ENCODE peak calls at places on chromosomes 1 and 21, in ten cellular contexts. One of them, this sample, is unnamed. For H3K9me3 and H3K4me1, the result is how much of the 10 kb centered on the place peaks cover.

GRCh38 chr1:224565611-224566406 is 50.3 kb upstream of the CNIH3 start:
- DNase-seq in uterus: no peak
- DNase-seq in IMR-90: peak
- DNase-seq in ovary: no peak
- DNase-seq in adipocyte: no peak
- DNase-seq in PC-3: peak
- DNase-seq in neural progenitor cell: no peak
- DNase-seq in left ventricle myocardium inferior: no peak
- DNase-seq in fibroblast of lung: no peak
- DNase-seq in kidney: no peak
- DNase-seq in this sample: no peak

GRCh38 chr21:28104346-28104745 is 888.3 kb downstream of the LTN1 start:
- DNase-seq in IMR-90: no peak
- DNase-seq in ovary: no peak
- DNase-seq in neural progenitor cell: no peak
- DNase-seq in uterus: no peak
- DNase-seq in PC-3: no peak
- DNase-seq in fibroblast of lung: no peak
- DNase-seq in adipocyte: no peak
- DNase-seq in left ventricle myocardium inferior: no peak
- DNase-seq in kidney: no peak
- DNase-seq in this sample: no peak

GRCh38 chr1:3380465-3380864 is 74.0 kb upstream of the ARHGEF16 start:
- DNase-seq in neural progenitor cell: no peak
- DNase-seq in uterus: no peak
- DNase-seq in adipocyte: no peak
- DNase-seq in left ventricle myocardium inferior: no peak
- DNase-seq in fibroblast of lung: no peak
- DNase-seq in PC-3: no peak
- DNase-seq in ovary: no peak
- DNase-seq in kidney: no peak
- DNase-seq in IMR-90: no peak
- DNase-seq in this sample: no peak

GRCh38 chr1:54331091-54331772 is 75.0 kb downstream of the SSBP3 start:
- DNase-seq in kidney: no peak
- DNase-seq in neural progenitor cell: peak
- DNase-seq in IMR-90: peak
- DNase-seq in adipocyte: peak
- DNase-seq in uterus: no peak
- DNase-seq in fibroblast of lung: peak
- DNase-seq in PC-3: no peak
- DNase-seq in ovary: no peak
- DNase-seq in left ventricle myocardium inferior: no peak
- DNase-seq in this sample: no peak

GRCh38 chr1:111334169-111334568 is 43.5 kb downstream of the CHIA start:
- DNase-seq in IMR-90: peak
- DNase-seq in left ventricle myocardium inferior: peak
- DNase-seq in PC-3: peak
- DNase-seq in kidney: no peak
- DNase-seq in adipocyte: peak
- DNase-seq in uterus: no peak
- DNase-seq in fibroblast of lung: peak
- DNase-seq in ovary: no peak
- DNase-seq in neural progenitor cell: peak
- DNase-seq in this sample: peak

GRCh38 chr1:4494558-4494957 is 159.9 kb upstream of the AJAP1 start:
- DNase-seq in fibroblast of lung: no peak
- DNase-seq in PC-3: no peak
- DNase-seq in IMR-90: no peak
- DNase-seq in left ventricle myocardium inferior: no peak
- DNase-seq in kidney: no peak
- DNase-seq in neural progenitor cell: peak
- DNase-seq in adipocyte: no peak
- DNase-seq in ovary: no peak
- DNase-seq in uterus: no peak
- DNase-seq in this sample: no peak

GRCh38 chr1:89519779-89520358 is 4.8 kb upstream of the LRRC8B start:
- DNase-seq in left ventricle myocardium inferior: no peak
- DNase-seq in kidney: no peak
- DNase-seq in PC-3: peak
- DNase-seq in adipocyte: peak
- DNase-seq in ovary: no peak
- DNase-seq in fibroblast of lung: peak
- DNase-seq in uterus: no peak
- DNase-seq in neural progenitor cell: peak
- DNase-seq in IMR-90: peak
- DNase-seq in this sample: peak

GRCh38 chr1:156498447-156499193 is 2.0 kb downstream of the MEF2D start:
- DNase-seq in fibroblast of lung: peak
- DNase-seq in ovary: no peak
- DNase-seq in IMR-90: peak
- DNase-seq in kidney: peak
- DNase-seq in adipocyte: peak
- DNase-seq in uterus: peak
- DNase-seq in neural progenitor cell: no peak
- DNase-seq in PC-3: peak
- DNase-seq in left ventricle myocardium inferior: peak
- DNase-seq in this sample: no peak

GRCh38 chr1:210363119-210363518 is 34.4 kb downstream of the HHAT start:
- DNase-seq in uterus: no peak
- DNase-seq in IMR-90: no peak
- DNase-seq in left ventricle myocardium inferior: peak
- DNase-seq in neural progenitor cell: no peak
- DNase-seq in PC-3: no peak
- DNase-seq in fibroblast of lung: no peak
- DNase-seq in adipocyte: no peak
- DNase-seq in ovary: peak
- DNase-seq in kidney: no peak
- DNase-seq in this sample: no peak

GRCh38 chr1:59029768-59030167 is 245.9 kb upstream of the JUN start:
- DNase-seq in kidney: no peak
- DNase-seq in left ventricle myocardium inferior: no peak
- DNase-seq in IMR-90: no peak
- DNase-seq in neural progenitor cell: no peak
- DNase-seq in adipocyte: no peak
- DNase-seq in ovary: no peak
- DNase-seq in PC-3: peak
- DNase-seq in uterus: no peak
- DNase-seq in fibroblast of lung: no peak
- DNase-seq in this sample: no peak

GRCh38 chr1:164794310-164794709 is 235.3 kb downstream of the PBX1 start:
- DNase-seq in left ventricle myocardium inferior: no peak
- DNase-seq in IMR-90: peak
- DNase-seq in PC-3: peak
- DNase-seq in adipocyte: peak
- DNase-seq in fibroblast of lung: peak
- DNase-seq in ovary: peak
- DNase-seq in kidney: no peak
- DNase-seq in neural progenitor cell: no peak
- DNase-seq in uterus: peak
- DNase-seq in this sample: no peak

DNA sequence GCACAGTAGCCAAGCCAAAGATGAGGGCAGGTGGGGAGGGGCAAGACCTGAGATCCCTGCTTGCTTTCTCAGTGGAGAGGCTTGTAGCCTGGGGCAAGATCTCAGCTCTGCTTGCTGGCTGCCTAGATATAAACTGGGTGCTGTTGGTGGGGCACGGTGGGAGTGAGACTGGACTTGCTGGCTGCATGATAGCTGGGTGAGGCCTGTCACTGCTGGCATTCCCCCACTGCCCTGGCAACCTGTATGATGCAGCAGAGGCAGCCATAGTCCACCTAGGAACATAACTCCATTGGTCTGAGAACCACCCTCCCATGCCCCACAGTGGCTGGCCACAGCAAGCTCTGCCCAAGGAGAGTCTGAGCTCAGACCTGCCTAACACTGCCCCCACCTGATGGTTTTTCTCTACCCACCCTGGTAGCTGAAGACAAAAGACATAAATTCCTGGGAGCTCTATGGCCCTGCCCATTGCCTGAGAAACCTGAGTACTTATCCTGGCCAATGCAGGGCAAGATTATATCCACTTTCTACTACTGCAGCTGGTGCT is 261.9 kb upstream of the DEPDC1 start:
- DNase-seq in adipocyte: no peak
- DNase-seq in neural progenitor cell: no peak
- DNase-seq in left ventricle myocardium inferior: no peak
- DNase-seq in IMR-90: no peak
- DNase-seq in kidney: no peak
- DNase-seq in uterus: no peak
- DNase-seq in ovary: no peak
- DNase-seq in PC-3: no peak
- DNase-seq in fibroblast of lung: no peak
- DNase-seq in this sample: no peak
- H3K9me3 ChIP-seq in adipocyte: under half
- H3K9me3 ChIP-seq in neural progenitor cell: under half
- H3K9me3 ChIP-seq in left ventricle myocardium inferior: under half
- H3K9me3 ChIP-seq in IMR-90: under half
- H3K9me3 ChIP-seq in kidney: under half
- H3K9me3 ChIP-seq in uterus: under half
- H3K9me3 ChIP-seq in ovary: under half
- H3K9me3 ChIP-seq in PC-3: under half
- H3K9me3 ChIP-seq in fibroblast of lung: under half
- H3K9me3 ChIP-seq in this sample: under half

DNA sequence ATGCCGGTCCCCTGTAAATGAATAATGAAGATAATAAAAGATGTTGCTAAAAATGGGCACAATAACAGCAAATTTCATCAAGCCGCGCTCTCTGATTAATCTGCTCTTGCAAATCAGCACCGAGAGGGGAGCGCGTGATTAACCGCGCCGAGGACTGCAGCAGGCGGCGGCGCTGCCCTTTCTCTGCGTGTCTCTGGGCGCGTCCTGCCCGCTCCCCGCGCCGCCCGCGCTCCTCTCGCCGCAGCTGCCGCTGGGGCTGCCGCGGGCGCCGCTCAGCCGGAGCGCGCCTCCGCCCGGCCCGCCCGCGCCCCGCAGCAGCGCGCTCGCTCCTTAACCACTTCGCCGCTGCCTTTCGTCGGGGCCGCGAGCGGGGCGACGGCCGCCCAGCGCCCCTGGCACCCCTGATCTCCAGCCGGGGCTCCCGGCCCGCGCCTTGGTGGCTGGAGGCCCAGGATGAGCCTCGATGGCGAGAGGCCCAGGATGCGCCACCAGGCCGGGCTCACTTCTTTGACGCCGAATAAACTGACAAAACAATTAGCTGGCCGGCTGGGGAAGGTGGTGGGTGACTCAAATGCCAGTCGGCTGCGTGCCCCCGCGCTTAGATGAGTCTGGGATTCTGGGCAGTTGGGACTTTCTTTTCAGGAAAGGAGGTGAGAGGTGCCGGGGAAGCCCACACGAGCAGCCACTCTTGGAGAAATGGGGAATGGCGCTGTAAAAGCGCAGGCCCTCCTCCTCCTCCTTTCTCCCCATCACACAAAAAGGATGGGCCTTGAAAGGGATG is 221.4 kb upstream of the PKN2 start:
- DNase-seq in fibroblast of lung: peak
- DNase-seq in adipocyte: peak
- DNase-seq in uterus: no peak
- DNase-seq in left ventricle myocardium inferior: peak
- DNase-seq in kidney: peak
- DNase-seq in neural progenitor cell: peak
- DNase-seq in PC-3: peak
- DNase-seq in IMR-90: peak
- DNase-seq in ovary: peak
- DNase-seq in this sample: peak
- H3K4me3 ChIP-seq in fibroblast of lung: peak
- H3K4me3 ChIP-seq in adipocyte: peak
- H3K4me3 ChIP-seq in uterus: peak
- H3K4me3 ChIP-seq in left ventricle myocardium inferior: peak
- H3K4me3 ChIP-seq in kidney: peak
- H3K4me3 ChIP-seq in neural progenitor cell: peak
- H3K4me3 ChIP-seq in PC-3: peak
- H3K4me3 ChIP-seq in IMR-90: peak
- H3K4me3 ChIP-seq in ovary: peak
- H3K4me3 ChIP-seq in this sample: no peak

GRCh38 chr1:159921700-159922498 is 3.4 kb downstream of the TAGLN2 start:
- DNase-seq in neural progenitor cell: no peak
- DNase-seq in kidney: peak
- DNase-seq in fibroblast of lung: peak
- DNase-seq in PC-3: no peak
- DNase-seq in left ventricle myocardium inferior: no peak
- DNase-seq in adipocyte: no peak
- DNase-seq in IMR-90: peak
- DNase-seq in uterus: peak
- DNase-seq in ovary: no peak
- DNase-seq in this sample: no peak
- H3K4me1 ChIP-seq in neural progenitor cell: under half
- H3K4me1 ChIP-seq in kidney: under half
- H3K4me1 ChIP-seq in fibroblast of lung: under half
- H3K4me1 ChIP-seq in PC-3: half or more
- H3K4me1 ChIP-seq in left ventricle myocardium inferior: half or more
- H3K4me1 ChIP-seq in adipocyte: under half
- H3K4me1 ChIP-seq in IMR-90: under half
- H3K4me1 ChIP-seq in uterus: under half
- H3K4me1 ChIP-seq in ovary: under half
- H3K4me1 ChIP-seq in this sample: under half

GRCh38 chr21:42111470-42111743 is 40.3 kb downstream of the UMODL1 start:
- DNase-seq in kidney: peak
- DNase-seq in uterus: no peak
- DNase-seq in adipocyte: no peak
- DNase-seq in neural progenitor cell: no peak
- DNase-seq in IMR-90: no peak
- DNase-seq in fibroblast of lung: no peak
- DNase-seq in left ventricle myocardium inferior: no peak
- DNase-seq in PC-3: no peak
- DNase-seq in ovary: no peak
- DNase-seq in this sample: no peak
- H3K9me3 ChIP-seq in kidney: under half
- H3K9me3 ChIP-seq in uterus: under half
- H3K9me3 ChIP-seq in adipocyte: under half
- H3K9me3 ChIP-seq in neural progenitor cell: under half
- H3K9me3 ChIP-seq in IMR-90: under half
- H3K9me3 ChIP-seq in fibroblast of lung: under half
- H3K9me3 ChIP-seq in left ventricle myocardium inferior: under half
- H3K9me3 ChIP-seq in PC-3: under half
- H3K9me3 ChIP-seq in ovary: under half
- H3K9me3 ChIP-seq in this sample: under half